ENCODE peak calls at places on chromosomes 7 and 10, in nine cellular contexts. N, K, X, U, R, P, Q, T and Z are unnamed samples.

GRCh38 chr7:33048257-33048656 is 14.3 kb downstream of the NT5C3A start:
- DNase-seq in P (no peak), Q (no peak), X (no peak), K (no peak), U (no peak), T (no peak), N (no peak), R (no peak), Z (no peak)

GRCh38 chr10:30759423-30759822 is 129.9 kb upstream of the LYZL2 start:
- DNase-seq in K (no peak), U (no peak), P (no peak), R (no peak), T (no peak), X (no peak), N (no peak), Q (no peak), Z (no peak)

GRCh38 chr10:48555310-48556042 is 49.4 kb downstream of the ARHGAP22 start:
- DNase-seq in U (no peak), P (no peak), Q (no peak), R (no peak), N (no peak), T (no peak), X (no peak), K (no peak), Z (no peak)

GRCh38 chr10:78605800-78606350 is 462.9 kb upstream of the ZMIZ1 start:
- DNase-seq in N (no peak), K (no peak), T (no peak), Q (no peak), R (no peak), P (no peak), U (no peak), X (no peak), Z (no peak)

GRCh38 chr7:1934756-1935155 is 264.7 kb downstream of the ELFN1 start:
- DNase-seq in T (no peak), K (peak), U (no peak), N (no peak), P (no peak), R (no peak), Q (no peak), X (no peak), Z (no peak)

GRCh38 chr7:137950263-137950621 is 51.6 kb downstream of the CREB3L2 start:
- DNase-seq in R (no peak), K (no peak), N (no peak), U (no peak), Q (no peak), P (no peak), T (peak), X (no peak), Z (no peak)

GRCh38 chr10:94307046-94307615 is 55.6 kb downstream of the NOC3L start:
- DNase-seq in Q (no peak), K (no peak), X (no peak), R (no peak), U (no peak), P (no peak), N (no peak), T (no peak), Z (no peak)

GRCh38 chr10:113326160-113327111 is 226.4 kb upstream of the HABP2 start:
- DNase-seq in P (peak), K (no peak), X (no peak), Q (peak), T (peak), N (no peak), R (no peak), U (peak), Z (no peak)

GRCh38 chr10:112778579-112778978 is 171.5 kb upstream of the TCF7L2 start:
- DNase-seq in K (no peak), U (no peak), Q (no peak), R (no peak), P (no peak), N (no peak), X (no peak), T (no peak), Z (no peak)

GRCh38 chr7:43658718-43659548 is 70.4 kb downstream of the COA1 start:
- DNase-seq in R (no peak), Q (no peak), U (no peak), N (no peak), T (peak), P (no peak), X (no peak), K (no peak), Z (no peak)

GRCh38 chr7:30989824-30990140 is 26.0 kb downstream of the GHRHR start:
- DNase-seq in N (no peak), K (no peak), R (no peak), U (no peak), T (no peak), X (no peak), P (no peak), Q (no peak), Z (no peak)

GRCh38 chr10:105044902-105045301 is 403.8 kb downstream of the SORCS3 start:
- DNase-seq in X (no peak), K (no peak), U (no peak), Q (no peak), R (no peak), T (no peak), P (no peak), N (no peak), Z (no peak)

GRCh38 chr7:115724400-115725056 is 306.0 kb downstream of the TFEC start:
- DNase-seq in X (no peak), R (no peak), U (no peak), N (no peak), K (peak), Q (no peak), T (no peak), P (no peak), Z (peak)

GRCh38 chr7:13551503-13551902 is 438.0 kb downstream of the ETV1 start:
- DNase-seq in T (no peak), R (no peak), U (no peak), P (no peak), N (no peak), X (no peak), Q (no peak), K (no peak), Z (no peak)

GRCh38 chr10:119429771-119430170 is 112.7 kb downstream of the RGS10 start:
- DNase-seq in X (no peak), T (no peak), N (no peak), U (no peak), Q (no peak), K (no peak), R (no peak), P (no peak), Z (no peak)

GRCh38 chr7:151757274-151757673 is 119.6 kb downstream of the PRKAG2 start:
- DNase-seq in Q (no peak), U (no peak), T (no peak), X (no peak), P (no peak), R (no peak), N (no peak), K (no peak), Z (no peak)

GRCh38 chr10:113576853-113577252 is 24.0 kb downstream of the HABP2 start:
- DNase-seq in X (no peak), T (no peak), N (no peak), K (no peak), U (no peak), Q (no peak), P (no peak), R (no peak), Z (no peak)

GRCh38 chr7:98078197-98078870 is 28.3 kb upstream of the LMTK2 start:
- DNase-seq in T (no peak), X (no peak), Q (no peak), U (no peak), N (no peak), K (no peak), R (no peak), P (no peak), Z (no peak)

GRCh38 chr10:100697070-100697469 is 48.3 kb upstream of the PAX2 start:
- DNase-seq in T (peak), Q (no peak), P (no peak), X (no peak), U (no peak), N (no peak), K (no peak), R (no peak), Z (no peak)

GRCh38 chr10:97490592-97490991 is 7.6 kb downstream of the MMS19 start:
- DNase-seq in N (no peak), P (no peak), U (no peak), T (no peak), K (peak), X (no peak), R (no peak), Q (no peak), Z (no peak)

GRCh38 chr10:4472190-4472904 is 353.7 kb upstream of the AKR1E2 start:
- DNase-seq in X (no peak), P (no peak), T (no peak), N (no peak), U (no peak), R (no peak), Q (no peak), K (no peak), Z (no peak)

GRCh38 chr10:92506336-92506735 is 67.6 kb downstream of the IDE start:
- DNase-seq in R (no peak), U (no peak), N (no peak), X (no peak), Q (no peak), T (no peak), K (no peak), P (no peak), Z (no peak)

GRCh38 chr10:42883993-42884983 is 101.7 kb downstream of the BMS1 start:
- DNase-seq in T (no peak), K (no peak), R (no peak), U (peak), Q (no peak), X (no peak), N (no peak), P (no peak), Z (no peak)

GRCh38 chr10:131621784-131622624 is 278.8 kb upstream of the PPP2R2D start:
- DNase-seq in K (no peak), N (no peak), P (no peak), R (no peak), T (no peak), U (no peak), X (no peak), Q (no peak), Z (no peak)

GRCh38 chr10:47408606-47409005 is 24.5 kb upstream of the ZNF488 start:
- DNase-seq in K (no peak), R (no peak), Q (no peak), U (no peak), N (no peak), P (no peak), X (no peak), T (no peak), Z (no peak)

GRCh38 chr7:149716007-149716931 is 57.1 kb downstream of the ZNF467 start:
- DNase-seq in R (no peak), Q (no peak), U (no peak), P (no peak), T (no peak), N (no peak), X (no peak), K (no peak), Z (no peak)

GRCh38 chr7:73970801-73971229 is 57.2 kb upstream of the ELN start:
- DNase-seq in N (no peak), P (no peak), U (peak), K (no peak), Q (no peak), T (no peak), X (no peak), R (no peak), Z (no peak)

GRCh38 chr7:112118581-112119566 is 87.3 kb downstream of the DOCK4 start:
- DNase-seq in N (no peak), R (no peak), P (no peak), Q (no peak), X (no peak), T (no peak), U (no peak), K (no peak), Z (no peak)

GRCh38 chr10:101817542-101818118 is 614 bp downstream of the OGA start:
- DNase-seq in Q (peak), N (no peak), U (peak), X (peak), P (no peak), K (no peak), T (peak), R (no peak), Z (no peak)

GRCh38 chr7:78052112-78052511 is 253.5 kb downstream of the PHTF2 start:
- DNase-seq in N (no peak), R (no peak), T (no peak), Q (no peak), X (no peak), U (no peak), K (no peak), P (no peak), Z (no peak)

GRCh38 chr10:123068098-123068853 is 59.5 kb downstream of the ACADSB start:
- DNase-seq in R (no peak), X (no peak), K (no peak), P (no peak), N (no peak), U (no peak), Q (no peak), T (no peak), Z (no peak)

GRCh38 chr7:124989911-124990310 is 60.3 kb upstream of the POT1 start:
- DNase-seq in Q (no peak), T (no peak), X (no peak), P (no peak), U (no peak), R (no peak), K (no peak), N (no peak), Z (no peak)

GRCh38 chr7:24290004-24290641 is 6.1 kb downstream of the NPY start:
- DNase-seq in P (peak), Q (no peak), N (no peak), U (no peak), R (peak), X (peak), K (peak), T (peak), Z (peak)

GRCh38 chr7:33632322-33632721 is 273.0 kb upstream of the BMPER start:
- DNase-seq in X (no peak), U (no peak), P (no peak), R (no peak), K (no peak), T (no peak), Q (no peak), N (no peak), Z (no peak)

GRCh38 chr7:75565129-75565528 is 73.0 kb downstream of the SPDYE5 start:
- DNase-seq in N (no peak), U (no peak), R (no peak), X (peak), Q (no peak), K (no peak), P (no peak), T (no peak), Z (no peak)

GRCh38 chr7:151917791-151918311 is 38.4 kb upstream of the GALNTL5 start:
- DNase-seq in Q (no peak), P (no peak), K (no peak), X (peak), R (no peak), T (no peak), U (no peak), N (no peak), Z (no peak)

GRCh38 chr7:115227473-115228235 is 305.8 kb downstream of the MDFIC start:
- DNase-seq in U (no peak), R (no peak), T (no peak), Q (no peak), P (no peak), K (no peak), N (no peak), X (no peak), Z (no peak)